ENCODE peak calls at places on chromosomes 5 and 9, in eight cellular contexts. E is transverse colon; L is CD8-positive, alpha-beta T cell; J is adipocyte; D is ascending aorta; W is hepatocyte; C is neuronal stem cell; F is GM12878. K is an unnamed sample.

GRCh38 chr5:90640484-90641059 is 82.0 kb downstream of the ADGRV1 start:
- DNase-seq in E (no peak), L (no peak), J (no peak), D (no peak), W (no peak), C (no peak), F (peak; percentile 79), K (no peak)

GRCh38 chr9:127399736-127400269 is 2.8 kb downstream of the SLC2A8 start:
- DNase-seq in E (no peak), L (no peak), J (no peak), D (no peak), W (no peak), C (no peak), F (no peak), K (no peak)

GRCh38 chr5:134555889-134556311 is 30.4 kb downstream of the JADE2 start:
- DNase-seq in E (peak; percentile 39), L (peak; percentile 59), J (peak; percentile 78), D (peak; percentile 93), W (peak; percentile 42), C (peak; percentile 39), F (no peak), K (peak; percentile 40)

GRCh38 chr9:17970285-17970684 is 391.4 kb downstream of the SH3GL2 start:
- DNase-seq in E (no peak), L (no peak), J (no peak), D (no peak), W (no peak), C (no peak), F (no peak), K (no peak)

GRCh38 chr9:13717356-13718057 is 438.0 kb upstream of the MPDZ start:
- DNase-seq in E (no peak), L (no peak), J (peak; percentile 36), D (no peak), W (no peak), C (no peak), F (no peak), K (no peak)

GRCh38 chr5:140324834-140325195 is 21.6 kb downstream of the HBEGF start:
- DNase-seq in E (no peak), L (no peak), J (peak; percentile 41), D (peak; percentile 62), W (no peak), C (no peak), F (no peak), K (no peak)

GRCh38 chr9:21402387-21403247 is 6.3 kb upstream of the IFNA8 start:
- DNase-seq in E (no peak), L (no peak), J (peak; percentile 6), D (no peak), W (peak; percentile 20), C (peak; percentile 31), F (no peak), K (no peak)

GRCh38 chr5:14374100-14374499 is 207.5 kb upstream of the OTULINL start:
- DNase-seq in E (no peak), L (no peak), J (no peak), D (no peak), W (no peak), C (no peak), F (no peak), K (no peak)

GRCh38 chr9:88742483-88742882 is 207.5 kb downstream of the NXNL2 start:
- DNase-seq in E (no peak), L (no peak), J (peak; percentile 96), D (peak; percentile 77), W (peak; percentile 24), C (no peak), F (no peak), K (no peak)

GRCh38 chr9:34628656-34629491 is at the start of gene ARID3C:
- DNase-seq in E (peak; percentile 55), L (no peak), J (peak; percentile 68), D (no peak), W (peak; percentile 74), C (no peak), F (no peak), K (peak; percentile 61)

GRCh38 chr5:63843190-63843589 is 119.1 kb downstream of the HTR1A start:
- DNase-seq in E (peak; percentile 7), L (no peak), J (no peak), D (no peak), W (no peak), C (no peak), F (no peak), K (no peak)

GRCh38 chr5:76403713-76403962 is 553 bp downstream of the IQGAP2 start:
- DNase-seq in E (no peak), L (no peak), J (no peak), D (peak; percentile 63), W (no peak), C (peak; percentile 61), F (no peak), K (no peak)

GRCh38 chr9:91991621-91992435 is 41.8 kb upstream of the ROR2 start:
- DNase-seq in E (no peak), L (no peak), J (peak; percentile 19), D (no peak), W (peak; percentile 34), C (no peak), F (no peak), K (no peak)

GRCh38 chr5:56350030-56350594 is 117.0 kb upstream of the ANKRD55 start:
- DNase-seq in E (no peak), L (no peak), J (no peak), D (no peak), W (no peak), C (no peak), F (no peak), K (no peak)

GRCh38 chr5:16644301-16644889 is 27.6 kb upstream of the RETREG1 start:
- DNase-seq in E (no peak), L (no peak), J (no peak), D (no peak), W (no peak), C (no peak), F (no peak), K (no peak)

GRCh38 chr9:115615821-115616665 is 498.1 kb upstream of the TNC start:
- DNase-seq in E (no peak), L (no peak), J (peak; percentile 85), D (no peak), W (no peak), C (no peak), F (no peak), K (no peak)

GRCh38 chr5:176152933-176153317 is 85.3 kb upstream of the SIMC1 start:
- DNase-seq in E (no peak), L (no peak), J (no peak), D (no peak), W (no peak), C (no peak), F (no peak), K (no peak)

GRCh38 chr9:89744730-89745129 is 139.9 kb downstream of the GADD45G start:
- DNase-seq in E (no peak), L (no peak), J (no peak), D (no peak), W (no peak), C (no peak), F (no peak), K (no peak)

GRCh38 chr9:125701351-125701750 is 5.7 kb downstream of the MAPKAP1 start:
- DNase-seq in E (no peak), L (no peak), J (peak; percentile 10), D (no peak), W (no peak), C (no peak), F (no peak), K (no peak)

GRCh38 chr9:124299519-124300090 is 41.9 kb downstream of the NEK6 start:
- DNase-seq in E (no peak), L (no peak), J (no peak), D (no peak), W (no peak), C (no peak), F (no peak), K (no peak)
- H3K4me1 ChIP-seq in E (peaks cover 10% of the 10 kb centered on the region), L (no peaks in the 10 kb centered on the region), J (peaks cover 39% of the 10 kb centered on the region), D (peaks cover 13% of the 10 kb centered on the region), W (peaks cover 5% of the 10 kb centered on the region), C (peaks cover 16% of the 10 kb centered on the region), F (peaks cover 31% of the 10 kb centered on the region), K (peaks cover 66% of the 10 kb centered on the region)

DNA sequence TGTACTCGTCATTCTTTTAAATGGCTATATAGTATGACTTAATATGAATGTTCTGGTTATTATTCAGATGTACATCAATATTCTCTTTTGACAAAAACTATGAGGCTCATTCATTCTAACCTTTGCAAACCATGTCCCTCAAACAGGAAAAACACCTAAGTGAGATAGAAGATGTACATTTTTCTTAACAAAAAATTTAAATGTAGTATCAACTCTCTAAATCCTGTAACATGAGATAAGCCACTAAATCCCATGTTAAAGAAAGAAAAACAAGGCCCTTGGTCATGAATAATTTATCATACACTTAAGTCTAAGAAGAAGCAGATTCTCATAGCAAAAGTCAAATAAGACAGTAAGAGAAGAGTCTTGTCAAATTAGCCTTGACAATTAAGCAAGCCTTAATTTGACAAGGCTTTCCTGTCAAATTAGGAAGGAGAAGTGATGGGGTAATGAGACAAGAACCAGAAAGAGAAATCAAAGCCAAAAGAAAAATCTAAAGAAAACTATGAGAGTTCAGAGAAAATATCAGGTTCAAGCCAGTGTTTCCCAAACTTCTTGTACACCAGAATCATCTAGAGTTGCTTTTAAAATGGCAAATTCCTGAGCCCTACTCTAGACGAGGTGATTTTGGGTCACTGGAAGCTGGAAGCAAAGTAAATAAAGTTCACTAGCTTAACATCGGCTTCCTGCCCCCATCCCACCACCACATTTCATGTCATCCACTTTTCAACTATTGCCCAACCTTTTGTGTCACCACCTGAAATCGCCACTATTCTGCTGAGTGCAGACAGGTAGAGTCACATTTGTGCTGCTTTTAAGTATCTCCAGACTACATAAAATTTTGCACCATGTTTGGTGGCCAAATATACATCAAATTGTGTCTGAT is 76.5 kb downstream of the NR6A1 start:
- DNase-seq in E (no peak), L (no peak), J (peak; percentile 49), D (no peak), W (no peak), C (no peak), F (no peak), K (no peak)
- H3K4me1 ChIP-seq in E (no peaks in the 10 kb centered on the region), L (no peaks in the 10 kb centered on the region), J (peaks cover 28% of the 10 kb centered on the region), D (no peaks in the 10 kb centered on the region), W (no peaks in the 10 kb centered on the region), C (peaks cover 14% of the 10 kb centered on the region), F (no peaks in the 10 kb centered on the region), K (no peaks in the 10 kb centered on the region)

GRCh38 chr5:132498686-132499271 is 8.2 kb upstream of the IRF1 start:
- DNase-seq in E (no peak), L (no peak), J (no peak), D (peak; percentile 58), W (peak; percentile 3), C (no peak), F (no peak), K (peak; percentile 22)
- H3K4me1 ChIP-seq in E (peaks cover 37% of the 10 kb centered on the region), L (peaks cover 51% of the 10 kb centered on the region), J (peaks cover 22% of the 10 kb centered on the region), D (peaks cover 17% of the 10 kb centered on the region), W (peaks cover 31% of the 10 kb centered on the region), C (peaks cover 17% of the 10 kb centered on the region), F (peaks cover 45% of the 10 kb centered on the region), K (peaks cover 85% of the 10 kb centered on the region)

GRCh38 chr9:37034938-37035471 is 937 bp upstream of the PAX5 start:
- DNase-seq in E (no peak), L (no peak), J (no peak), D (no peak), W (no peak), C (no peak), F (no peak), K (no peak)

GRCh38 chr9:37034320-37034937 is 361 bp upstream of the PAX5 start:
- DNase-seq in E (peak; percentile 39), L (no peak), J (peak; percentile 33), D (no peak), W (peak; percentile 48), C (no peak), F (no peak), K (no peak)

GRCh38 chr9:37032713-37033112 is 1.4 kb downstream of the PAX5 start:
- DNase-seq in E (no peak), L (no peak), J (no peak), D (no peak), W (no peak), C (no peak), F (no peak), K (no peak)

GRCh38 chr9:37033141-37033540 is 927 bp downstream of the PAX5 start:
- DNase-seq in E (no peak), L (no peak), J (no peak), D (no peak), W (no peak), C (no peak), F (no peak), K (no peak)

GRCh38 chr9:37033753-37034319 is at the start of gene PAX5:
- DNase-seq in E (no peak), L (no peak), J (no peak), D (no peak), W (no peak), C (no peak), F (no peak), K (no peak)
- H3K4me1 ChIP-seq in E (peaks cover 16% of the 10 kb centered on the region), L (peaks cover 64% of the 10 kb centered on the region), J (peaks cover 21% of the 10 kb centered on the region), D (peaks cover 13% of the 10 kb centered on the region), W (peaks cover 26% of the 10 kb centered on the region), C (peaks cover 15% of the 10 kb centered on the region), F (peaks cover 20% of the 10 kb centered on the region), K (peaks cover 47% of the 10 kb centered on the region)

K was measured in stomach.